ENCODE peak calls at places on chromosome 6, in ten cellular contexts. One of them, this sample, is unnamed. For H3K4me1 and H3K36me3, the result is how much of the 10 kb centered on the place peaks cover.

GRCh38 chr6:139753198-139753861 is 378.9 kb upstream of the CITED2 start:
- DNase-seq in upper lobe of right lung: no peak
- DNase-seq in DND-41: no peak
- DNase-seq in fibroblast of lung: peak
- DNase-seq in ovary: no peak
- DNase-seq in SK-N-SH: no peak
- DNase-seq in pancreas: no peak
- DNase-seq in spleen: no peak
- DNase-seq in IMR-90: peak
- DNase-seq in PC-3: no peak
- DNase-seq in this sample: no peak

GRCh38 chr6:104326173-104327001 is 533.3 kb downstream of the HACE1 start:
- DNase-seq in upper lobe of right lung: no peak
- DNase-seq in DND-41: no peak
- DNase-seq in fibroblast of lung: peak
- DNase-seq in ovary: no peak
- DNase-seq in SK-N-SH: no peak
- DNase-seq in pancreas: no peak
- DNase-seq in spleen: no peak
- DNase-seq in IMR-90: no peak
- DNase-seq in PC-3: peak
- DNase-seq in this sample: peak

GRCh38 chr6:140105857-140106256 is 731.4 kb upstream of the CITED2 start:
- DNase-seq in upper lobe of right lung: no peak
- DNase-seq in DND-41: no peak
- DNase-seq in fibroblast of lung: peak
- DNase-seq in ovary: no peak
- DNase-seq in SK-N-SH: peak
- DNase-seq in pancreas: no peak
- DNase-seq in spleen: no peak
- DNase-seq in IMR-90: no peak
- DNase-seq in PC-3: peak
- DNase-seq in this sample: peak

GRCh38 chr6:69933239-69933638 is 66.9 kb downstream of the COL19A1 start:
- DNase-seq in upper lobe of right lung: no peak
- DNase-seq in DND-41: no peak
- DNase-seq in fibroblast of lung: peak
- DNase-seq in ovary: no peak
- DNase-seq in SK-N-SH: no peak
- DNase-seq in pancreas: no peak
- DNase-seq in spleen: no peak
- DNase-seq in IMR-90: peak
- DNase-seq in PC-3: no peak
- DNase-seq in this sample: no peak

GRCh38 chr6:126804255-126805064 is 314.0 kb upstream of the RSPO3 start:
- DNase-seq in upper lobe of right lung: no peak
- DNase-seq in DND-41: peak
- DNase-seq in fibroblast of lung: peak
- DNase-seq in ovary: no peak
- DNase-seq in SK-N-SH: peak
- DNase-seq in pancreas: no peak
- DNase-seq in spleen: no peak
- DNase-seq in IMR-90: peak
- DNase-seq in PC-3: peak
- DNase-seq in this sample: peak

GRCh38 chr6:53301801-53302537 is 46.8 kb downstream of the ELOVL5 start:
- DNase-seq in upper lobe of right lung: no peak
- DNase-seq in DND-41: peak
- DNase-seq in fibroblast of lung: no peak
- DNase-seq in ovary: no peak
- DNase-seq in SK-N-SH: no peak
- DNase-seq in pancreas: no peak
- DNase-seq in spleen: no peak
- DNase-seq in IMR-90: no peak
- DNase-seq in PC-3: peak
- DNase-seq in this sample: no peak

GRCh38 chr6:139296927-139297326 is 5.1 kb upstream of the TXLNB start:
- DNase-seq in upper lobe of right lung: no peak
- DNase-seq in DND-41: no peak
- DNase-seq in fibroblast of lung: no peak
- DNase-seq in ovary: no peak
- DNase-seq in SK-N-SH: no peak
- DNase-seq in pancreas: no peak
- DNase-seq in spleen: no peak
- DNase-seq in IMR-90: peak
- DNase-seq in PC-3: peak
- DNase-seq in this sample: no peak

GRCh38 chr6:3766219-3766618 is 14.7 kb upstream of the PXDC1 start:
- DNase-seq in upper lobe of right lung: no peak
- DNase-seq in DND-41: no peak
- DNase-seq in fibroblast of lung: peak
- DNase-seq in ovary: no peak
- DNase-seq in SK-N-SH: peak
- DNase-seq in pancreas: no peak
- DNase-seq in spleen: no peak
- DNase-seq in IMR-90: no peak
- DNase-seq in PC-3: no peak
- DNase-seq in this sample: no peak

GRCh38 chr6:4280721-4281120 is 145.3 kb upstream of the ECI2 start:
- DNase-seq in upper lobe of right lung: no peak
- DNase-seq in DND-41: no peak
- DNase-seq in fibroblast of lung: peak
- DNase-seq in ovary: no peak
- DNase-seq in SK-N-SH: no peak
- DNase-seq in pancreas: no peak
- DNase-seq in spleen: no peak
- DNase-seq in IMR-90: peak
- DNase-seq in PC-3: peak
- DNase-seq in this sample: peak

GRCh38 chr6:128350416-128351254 is 169.8 kb downstream of the PTPRK start:
- DNase-seq in upper lobe of right lung: no peak
- DNase-seq in DND-41: no peak
- DNase-seq in fibroblast of lung: no peak
- DNase-seq in ovary: no peak
- DNase-seq in SK-N-SH: no peak
- DNase-seq in pancreas: no peak
- DNase-seq in spleen: no peak
- DNase-seq in IMR-90: peak
- DNase-seq in PC-3: peak
- DNase-seq in this sample: no peak

GRCh38 chr6:167153523-167153959 is 4.2 kb downstream of the GPR31 start:
- DNase-seq in upper lobe of right lung: no peak
- DNase-seq in DND-41: no peak
- DNase-seq in fibroblast of lung: no peak
- DNase-seq in ovary: no peak
- DNase-seq in SK-N-SH: no peak
- DNase-seq in pancreas: no peak
- DNase-seq in spleen: peak
- DNase-seq in IMR-90: peak
- DNase-seq in PC-3: peak
- DNase-seq in this sample: no peak

DNA sequence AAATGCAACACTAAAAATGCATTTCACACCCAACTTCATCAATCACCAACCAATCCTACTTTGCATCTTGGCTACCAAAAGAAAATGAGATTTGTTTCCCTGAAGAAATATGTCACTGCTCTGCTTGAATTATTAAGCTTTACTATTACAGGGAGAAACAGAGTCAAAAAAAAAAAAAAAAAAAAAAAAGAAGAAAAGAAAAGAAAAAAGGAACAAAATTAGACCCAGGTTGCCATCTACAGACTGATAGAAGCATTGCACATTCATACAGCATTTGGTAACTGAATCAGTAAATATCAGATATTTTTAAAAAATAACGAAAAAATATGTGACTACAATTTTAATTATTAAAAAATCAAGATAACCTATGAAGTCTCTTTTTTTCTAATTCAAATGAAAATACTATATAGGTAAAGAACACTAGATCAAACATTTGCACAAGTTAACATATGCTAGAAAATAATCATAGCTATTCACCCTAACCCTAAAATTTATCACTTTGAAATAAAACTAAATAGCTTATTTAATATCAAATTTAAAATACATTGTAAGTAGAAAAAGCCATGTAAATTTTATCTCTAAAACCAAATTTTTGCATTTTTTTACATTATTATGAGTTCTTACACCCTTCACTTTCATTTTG is 83.3 kb downstream of the DCDC2 start:
- DNase-seq in upper lobe of right lung: no peak
- DNase-seq in DND-41: no peak
- DNase-seq in fibroblast of lung: peak
- DNase-seq in ovary: no peak
- DNase-seq in SK-N-SH: peak
- DNase-seq in pancreas: no peak
- DNase-seq in spleen: no peak
- DNase-seq in IMR-90: peak
- DNase-seq in PC-3: peak
- DNase-seq in this sample: no peak
- TF ChIP-seq CTCF in upper lobe of right lung: peak
- TF ChIP-seq CTCF in DND-41: peak
- TF ChIP-seq CTCF in fibroblast of lung: peak
- TF ChIP-seq CTCF in ovary: no peak
- TF ChIP-seq CTCF in SK-N-SH: peak
- TF ChIP-seq CTCF in pancreas: peak
- TF ChIP-seq CTCF in spleen: peak
- TF ChIP-seq CTCF in IMR-90: peak
- TF ChIP-seq CTCF in PC-3: peak
- TF ChIP-seq CTCF in this sample: peak

GRCh38 chr6:108565091-108565766 is 4.5 kb downstream of the FOXO3 start:
- DNase-seq in upper lobe of right lung: no peak
- DNase-seq in DND-41: no peak
- DNase-seq in fibroblast of lung: no peak
- DNase-seq in ovary: no peak
- DNase-seq in SK-N-SH: no peak
- DNase-seq in pancreas: no peak
- DNase-seq in spleen: no peak
- DNase-seq in IMR-90: no peak
- DNase-seq in PC-3: peak
- DNase-seq in this sample: no peak
- H3K4me1 ChIP-seq in upper lobe of right lung: half or more
- H3K4me1 ChIP-seq in DND-41: under half
- H3K4me1 ChIP-seq in fibroblast of lung: under half
- H3K4me1 ChIP-seq in ovary: under half
- H3K4me1 ChIP-seq in SK-N-SH: under half
- H3K4me1 ChIP-seq in pancreas: under half
- H3K4me1 ChIP-seq in spleen: half or more
- H3K4me1 ChIP-seq in IMR-90: under half
- H3K4me1 ChIP-seq in PC-3: under half
- H3K4me1 ChIP-seq in this sample: under half

GRCh38 chr6:55964136-55964535 is 88.7 kb upstream of the BMP5 start:
- DNase-seq in upper lobe of right lung: no peak
- DNase-seq in DND-41: no peak
- DNase-seq in fibroblast of lung: no peak
- DNase-seq in ovary: no peak
- DNase-seq in SK-N-SH: no peak
- DNase-seq in pancreas: no peak
- DNase-seq in spleen: no peak
- DNase-seq in IMR-90: no peak
- DNase-seq in PC-3: no peak
- DNase-seq in this sample: no peak
- H3K36me3 ChIP-seq in upper lobe of right lung: under half
- H3K36me3 ChIP-seq in DND-41: under half
- H3K36me3 ChIP-seq in fibroblast of lung: under half
- H3K36me3 ChIP-seq in ovary: under half
- H3K36me3 ChIP-seq in SK-N-SH: under half
- H3K36me3 ChIP-seq in pancreas: under half
- H3K36me3 ChIP-seq in spleen: under half
- H3K36me3 ChIP-seq in IMR-90: under half
- H3K36me3 ChIP-seq in PC-3: under half
- H3K36me3 ChIP-seq in this sample: under half

GRCh38 chr6:108574457-108575149 is 13.9 kb downstream of the FOXO3 start:
- DNase-seq in upper lobe of right lung: no peak
- DNase-seq in DND-41: no peak
- DNase-seq in fibroblast of lung: no peak
- DNase-seq in ovary: no peak
- DNase-seq in SK-N-SH: peak
- DNase-seq in pancreas: no peak
- DNase-seq in spleen: no peak
- DNase-seq in IMR-90: no peak
- DNase-seq in PC-3: no peak
- DNase-seq in this sample: no peak

GRCh38 chr6:108565893-108566292 is 5.2 kb downstream of the FOXO3 start:
- DNase-seq in upper lobe of right lung: no peak
- DNase-seq in DND-41: no peak
- DNase-seq in fibroblast of lung: peak
- DNase-seq in ovary: no peak
- DNase-seq in SK-N-SH: no peak
- DNase-seq in pancreas: no peak
- DNase-seq in spleen: no peak
- DNase-seq in IMR-90: peak
- DNase-seq in PC-3: peak
- DNase-seq in this sample: no peak

GRCh38 chr6:108566406-108566805 is 5.7 kb downstream of the FOXO3 start:
- DNase-seq in upper lobe of right lung: no peak
- DNase-seq in DND-41: no peak
- DNase-seq in fibroblast of lung: no peak
- DNase-seq in ovary: no peak
- DNase-seq in SK-N-SH: no peak
- DNase-seq in pancreas: peak
- DNase-seq in spleen: no peak
- DNase-seq in IMR-90: no peak
- DNase-seq in PC-3: no peak
- DNase-seq in this sample: no peak

GRCh38 chr6:108568101-108568500 is 7.4 kb downstream of the FOXO3 start:
- DNase-seq in upper lobe of right lung: no peak
- DNase-seq in DND-41: no peak
- DNase-seq in fibroblast of lung: no peak
- DNase-seq in ovary: no peak
- DNase-seq in SK-N-SH: no peak
- DNase-seq in pancreas: no peak
- DNase-seq in spleen: no peak
- DNase-seq in IMR-90: no peak
- DNase-seq in PC-3: no peak
- DNase-seq in this sample: no peak

DNA sequence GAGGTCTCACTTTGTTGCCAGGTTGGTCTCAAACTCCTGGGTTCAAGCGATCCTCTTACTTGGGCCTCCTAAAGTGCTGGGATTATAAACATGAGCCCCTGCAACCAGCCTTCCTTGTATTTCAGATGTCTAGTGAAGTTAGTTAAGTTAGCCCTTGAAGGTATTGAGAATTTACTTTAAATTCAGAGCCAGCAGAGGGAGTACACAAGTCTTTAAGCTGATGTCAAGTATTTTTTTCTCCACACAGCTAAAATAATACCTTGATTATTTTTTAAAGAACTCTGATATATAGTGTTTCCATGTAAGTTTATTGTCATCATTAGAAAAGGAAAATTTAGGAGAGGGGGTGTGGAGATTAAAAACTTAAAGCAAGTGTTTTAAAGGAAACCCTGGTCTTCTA is 9.8 kb downstream of the FOXO3 start:
- DNase-seq in upper lobe of right lung: no peak
- DNase-seq in DND-41: no peak
- DNase-seq in fibroblast of lung: peak
- DNase-seq in ovary: no peak
- DNase-seq in SK-N-SH: no peak
- DNase-seq in pancreas: no peak
- DNase-seq in spleen: no peak
- DNase-seq in IMR-90: peak
- DNase-seq in PC-3: peak
- DNase-seq in this sample: no peak
- TF ChIP-seq CTCF in upper lobe of right lung: no peak
- TF ChIP-seq CTCF in DND-41: no peak
- TF ChIP-seq CTCF in fibroblast of lung: no peak
- TF ChIP-seq CTCF in ovary: no peak
- TF ChIP-seq CTCF in SK-N-SH: peak
- TF ChIP-seq CTCF in pancreas: no peak
- TF ChIP-seq CTCF in spleen: no peak
- TF ChIP-seq CTCF in IMR-90: peak
- TF ChIP-seq CTCF in PC-3: no peak
- TF ChIP-seq CTCF in this sample: peak